ENCODE peak calls at places on chromosomes 6 and 20, in ten cellular contexts. One of them, this sample, is unnamed.

GRCh38 chr6:79215233-79215824 is 19.2 kb downstream of the HMGN3 start:
- DNase-seq in breast epithelium: no peak
- DNase-seq in ovary: no peak
- DNase-seq in AG10803: no peak
- DNase-seq in psoas muscle: no peak
- DNase-seq in endothelial cell of umbilical vein: no peak
- DNase-seq in fibroblast of lung: peak
- DNase-seq in AG04450: no peak
- DNase-seq in fibroblast of pulmonary artery: peak
- DNase-seq in HAP-1: no peak
- DNase-seq in this sample: peak

GRCh38 chr6:157967486-157967885 is 14.2 kb upstream of the SYNJ2 start:
- DNase-seq in breast epithelium: no peak
- DNase-seq in ovary: no peak
- DNase-seq in AG10803: no peak
- DNase-seq in psoas muscle: no peak
- DNase-seq in endothelial cell of umbilical vein: no peak
- DNase-seq in fibroblast of lung: no peak
- DNase-seq in AG04450: no peak
- DNase-seq in fibroblast of pulmonary artery: no peak
- DNase-seq in HAP-1: no peak
- DNase-seq in this sample: no peak

GRCh38 chr6:33416386-33417126 is 1.4 kb downstream of the CUTA start:
- DNase-seq in breast epithelium: no peak
- DNase-seq in ovary: no peak
- DNase-seq in AG10803: no peak
- DNase-seq in psoas muscle: no peak
- DNase-seq in endothelial cell of umbilical vein: no peak
- DNase-seq in fibroblast of lung: no peak
- DNase-seq in AG04450: no peak
- DNase-seq in fibroblast of pulmonary artery: no peak
- DNase-seq in HAP-1: no peak
- DNase-seq in this sample: no peak

GRCh38 chr6:140101367-140101766 is 726.9 kb upstream of the CITED2 start:
- DNase-seq in breast epithelium: no peak
- DNase-seq in ovary: no peak
- DNase-seq in AG10803: peak
- DNase-seq in psoas muscle: no peak
- DNase-seq in endothelial cell of umbilical vein: no peak
- DNase-seq in fibroblast of lung: peak
- DNase-seq in AG04450: no peak
- DNase-seq in fibroblast of pulmonary artery: no peak
- DNase-seq in HAP-1: no peak
- DNase-seq in this sample: peak

GRCh38 chr6:104789770-104790190 is 69.9 kb downstream of the HACE1 start:
- DNase-seq in breast epithelium: no peak
- DNase-seq in ovary: no peak
- DNase-seq in AG10803: peak
- DNase-seq in psoas muscle: no peak
- DNase-seq in endothelial cell of umbilical vein: peak
- DNase-seq in fibroblast of lung: peak
- DNase-seq in AG04450: peak
- DNase-seq in fibroblast of pulmonary artery: peak
- DNase-seq in HAP-1: no peak
- DNase-seq in this sample: peak

GRCh38 chr6:167077241-167077932 is 45.5 kb upstream of the CCR6 start:
- DNase-seq in breast epithelium: no peak
- DNase-seq in ovary: no peak
- DNase-seq in AG10803: no peak
- DNase-seq in psoas muscle: no peak
- DNase-seq in endothelial cell of umbilical vein: no peak
- DNase-seq in fibroblast of lung: no peak
- DNase-seq in AG04450: no peak
- DNase-seq in fibroblast of pulmonary artery: no peak
- DNase-seq in HAP-1: no peak
- DNase-seq in this sample: no peak

GRCh38 chr6:2085657-2086056 is 159.7 kb downstream of the GMDS start:
- DNase-seq in breast epithelium: no peak
- DNase-seq in ovary: no peak
- DNase-seq in AG10803: no peak
- DNase-seq in psoas muscle: no peak
- DNase-seq in endothelial cell of umbilical vein: no peak
- DNase-seq in fibroblast of lung: no peak
- DNase-seq in AG04450: no peak
- DNase-seq in fibroblast of pulmonary artery: no peak
- DNase-seq in HAP-1: no peak
- DNase-seq in this sample: no peak

GRCh38 chr20:12067686-12068085 is 150.0 kb downstream of the BTBD3 start:
- DNase-seq in breast epithelium: no peak
- DNase-seq in ovary: no peak
- DNase-seq in AG10803: no peak
- DNase-seq in psoas muscle: no peak
- DNase-seq in endothelial cell of umbilical vein: no peak
- DNase-seq in fibroblast of lung: no peak
- DNase-seq in AG04450: no peak
- DNase-seq in fibroblast of pulmonary artery: no peak
- DNase-seq in HAP-1: no peak
- DNase-seq in this sample: no peak

GRCh38 chr6:149335924-149336323 is 18.4 kb downstream of the TAB2 start:
- DNase-seq in breast epithelium: no peak
- DNase-seq in ovary: no peak
- DNase-seq in AG10803: peak
- DNase-seq in psoas muscle: peak
- DNase-seq in endothelial cell of umbilical vein: peak
- DNase-seq in fibroblast of lung: peak
- DNase-seq in AG04450: no peak
- DNase-seq in fibroblast of pulmonary artery: peak
- DNase-seq in HAP-1: no peak
- DNase-seq in this sample: peak

GRCh38 chr20:61519488-61519887 is 267.4 kb downstream of the CDH4 start:
- DNase-seq in breast epithelium: no peak
- DNase-seq in ovary: no peak
- DNase-seq in AG10803: no peak
- DNase-seq in psoas muscle: no peak
- DNase-seq in endothelial cell of umbilical vein: no peak
- DNase-seq in fibroblast of lung: no peak
- DNase-seq in AG04450: no peak
- DNase-seq in fibroblast of pulmonary artery: no peak
- DNase-seq in HAP-1: no peak
- DNase-seq in this sample: no peak

GRCh38 chr6:128527375-128527774 is 7.0 kb upstream of the PTPRK start:
- DNase-seq in breast epithelium: no peak
- DNase-seq in ovary: no peak
- DNase-seq in AG10803: no peak
- DNase-seq in psoas muscle: no peak
- DNase-seq in endothelial cell of umbilical vein: no peak
- DNase-seq in fibroblast of lung: no peak
- DNase-seq in AG04450: no peak
- DNase-seq in fibroblast of pulmonary artery: no peak
- DNase-seq in HAP-1: no peak
- DNase-seq in this sample: no peak

GRCh38 chr6:46985943-46986342 is 56.2 kb downstream of the ADGRF1 start:
- DNase-seq in breast epithelium: no peak
- DNase-seq in ovary: no peak
- DNase-seq in AG10803: no peak
- DNase-seq in psoas muscle: no peak
- DNase-seq in endothelial cell of umbilical vein: peak
- DNase-seq in fibroblast of lung: peak
- DNase-seq in AG04450: no peak
- DNase-seq in fibroblast of pulmonary artery: peak
- DNase-seq in HAP-1: no peak
- DNase-seq in this sample: peak

GRCh38 chr6:125255201-125255600 is 46.6 kb downstream of the HDDC2 start:
- DNase-seq in breast epithelium: no peak
- DNase-seq in ovary: no peak
- DNase-seq in AG10803: no peak
- DNase-seq in psoas muscle: no peak
- DNase-seq in endothelial cell of umbilical vein: no peak
- DNase-seq in fibroblast of lung: no peak
- DNase-seq in AG04450: no peak
- DNase-seq in fibroblast of pulmonary artery: no peak
- DNase-seq in HAP-1: no peak
- DNase-seq in this sample: no peak

GRCh38 chr6:125254321-125254720 is 47.4 kb downstream of the HDDC2 start:
- DNase-seq in breast epithelium: no peak
- DNase-seq in ovary: no peak
- DNase-seq in AG10803: no peak
- DNase-seq in psoas muscle: no peak
- DNase-seq in endothelial cell of umbilical vein: no peak
- DNase-seq in fibroblast of lung: no peak
- DNase-seq in AG04450: no peak
- DNase-seq in fibroblast of pulmonary artery: no peak
- DNase-seq in HAP-1: no peak
- DNase-seq in this sample: no peak

GRCh38 chr6:125258651-125259353 is 43.0 kb downstream of the HDDC2 start:
- DNase-seq in breast epithelium: no peak
- DNase-seq in ovary: no peak
- DNase-seq in AG10803: no peak
- DNase-seq in psoas muscle: no peak
- DNase-seq in endothelial cell of umbilical vein: no peak
- DNase-seq in fibroblast of lung: peak
- DNase-seq in AG04450: no peak
- DNase-seq in fibroblast of pulmonary artery: no peak
- DNase-seq in HAP-1: no peak
- DNase-seq in this sample: no peak

GRCh38 chr6:125259354-125259736 is 42.4 kb downstream of the HDDC2 start:
- DNase-seq in breast epithelium: no peak
- DNase-seq in ovary: no peak
- DNase-seq in AG10803: no peak
- DNase-seq in psoas muscle: no peak
- DNase-seq in endothelial cell of umbilical vein: no peak
- DNase-seq in fibroblast of lung: peak
- DNase-seq in AG04450: no peak
- DNase-seq in fibroblast of pulmonary artery: no peak
- DNase-seq in HAP-1: no peak
- DNase-seq in this sample: no peak

DNA sequence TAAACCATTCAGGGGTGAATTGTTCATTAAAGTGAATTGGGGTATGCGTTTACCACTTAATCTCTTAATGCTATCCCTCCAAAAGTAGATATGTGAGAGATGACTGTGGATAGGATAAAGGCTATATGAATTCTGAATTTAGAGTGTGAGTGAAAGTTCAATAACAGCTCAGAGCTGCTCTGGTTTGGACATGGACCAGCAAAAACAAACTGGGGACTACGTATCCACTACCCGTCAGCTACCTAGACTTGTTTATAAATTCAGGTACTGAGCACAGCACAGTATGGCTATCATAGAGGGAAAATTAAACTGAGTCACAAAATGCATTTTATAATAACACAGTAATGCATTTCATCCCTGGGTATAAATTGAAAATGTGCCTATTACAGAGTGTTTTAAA is 44.4 kb downstream of the HDDC2 start:
- DNase-seq in breast epithelium: no peak
- DNase-seq in ovary: no peak
- DNase-seq in AG10803: no peak
- DNase-seq in psoas muscle: no peak
- DNase-seq in endothelial cell of umbilical vein: no peak
- DNase-seq in fibroblast of lung: peak
- DNase-seq in AG04450: no peak
- DNase-seq in fibroblast of pulmonary artery: no peak
- DNase-seq in HAP-1: no peak
- DNase-seq in this sample: no peak
- H3K4me3 ChIP-seq in breast epithelium: no peak
- H3K4me3 ChIP-seq in ovary: no peak
- H3K4me3 ChIP-seq in AG10803: no peak
- H3K4me3 ChIP-seq in psoas muscle: no peak
- H3K4me3 ChIP-seq in endothelial cell of umbilical vein: no peak
- H3K4me3 ChIP-seq in fibroblast of lung: no peak
- H3K4me3 ChIP-seq in AG04450: no peak
- H3K4me3 ChIP-seq in fibroblast of pulmonary artery: no peak
- H3K4me3 ChIP-seq in HAP-1: no peak
- H3K4me3 ChIP-seq in this sample: no peak

GRCh38 chr20:36607586-36608387 is 2.2 kb downstream of the RAB5IF start:
- DNase-seq in breast epithelium: no peak
- DNase-seq in ovary: no peak
- DNase-seq in AG10803: no peak
- DNase-seq in psoas muscle: no peak
- DNase-seq in endothelial cell of umbilical vein: no peak
- DNase-seq in fibroblast of lung: no peak
- DNase-seq in AG04450: no peak
- DNase-seq in fibroblast of pulmonary artery: no peak
- DNase-seq in HAP-1: no peak
- DNase-seq in this sample: no peak
- H3K4me3 ChIP-seq in breast epithelium: no peak
- H3K4me3 ChIP-seq in ovary: no peak
- H3K4me3 ChIP-seq in AG10803: peak
- H3K4me3 ChIP-seq in psoas muscle: peak
- H3K4me3 ChIP-seq in endothelial cell of umbilical vein: no peak
- H3K4me3 ChIP-seq in fibroblast of lung: peak
- H3K4me3 ChIP-seq in AG04450: peak
- H3K4me3 ChIP-seq in fibroblast of pulmonary artery: peak
- H3K4me3 ChIP-seq in HAP-1: no peak
- H3K4me3 ChIP-seq in this sample: no peak

DNA sequence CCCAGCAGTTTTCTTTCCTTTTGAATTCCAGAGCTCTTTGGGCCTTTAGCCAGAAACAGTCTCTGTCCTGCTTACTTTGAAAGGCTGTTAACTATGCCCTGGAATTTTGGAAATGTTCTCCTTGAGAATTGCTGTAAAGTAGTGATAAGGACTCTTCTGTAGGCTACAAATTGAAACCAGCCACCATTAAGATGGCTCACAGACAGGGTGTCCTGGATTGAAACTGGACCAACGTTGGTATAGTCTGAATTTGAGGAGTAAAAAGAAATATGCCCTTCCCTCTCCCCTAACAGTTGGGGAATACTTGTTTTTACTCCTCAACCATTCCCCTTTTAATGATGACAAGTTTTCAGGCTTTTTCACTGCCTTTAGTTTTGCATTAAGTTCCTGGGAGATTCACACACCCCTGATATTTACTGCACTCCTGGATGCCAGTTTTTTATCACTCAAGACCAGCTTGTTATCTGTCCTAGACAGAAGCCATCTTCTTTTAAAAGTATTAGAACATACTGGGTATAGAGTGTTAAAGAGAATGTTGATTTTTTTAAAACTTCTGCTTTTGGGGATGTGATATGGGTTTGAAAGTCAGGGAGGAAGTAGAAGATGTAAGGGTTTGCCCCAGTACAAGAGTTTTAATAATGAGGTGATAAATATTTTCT is 21.9 kb downstream of the TOP1 start:
- DNase-seq in breast epithelium: no peak
- DNase-seq in ovary: no peak
- DNase-seq in AG10803: peak
- DNase-seq in psoas muscle: no peak
- DNase-seq in endothelial cell of umbilical vein: no peak
- DNase-seq in fibroblast of lung: peak
- DNase-seq in AG04450: no peak
- DNase-seq in fibroblast of pulmonary artery: peak
- DNase-seq in HAP-1: no peak
- DNase-seq in this sample: no peak
- H3K4me3 ChIP-seq in breast epithelium: no peak
- H3K4me3 ChIP-seq in ovary: no peak
- H3K4me3 ChIP-seq in AG10803: no peak
- H3K4me3 ChIP-seq in psoas muscle: no peak
- H3K4me3 ChIP-seq in endothelial cell of umbilical vein: no peak
- H3K4me3 ChIP-seq in fibroblast of lung: no peak
- H3K4me3 ChIP-seq in AG04450: no peak
- H3K4me3 ChIP-seq in fibroblast of pulmonary artery: no peak
- H3K4me3 ChIP-seq in HAP-1: no peak
- H3K4me3 ChIP-seq in this sample: no peak

GRCh38 chr6:50714487-50715379 is 1.4 kb downstream of the TFAP2D start:
- DNase-seq in breast epithelium: no peak
- DNase-seq in ovary: no peak
- DNase-seq in AG10803: no peak
- DNase-seq in psoas muscle: no peak
- DNase-seq in endothelial cell of umbilical vein: no peak
- DNase-seq in fibroblast of lung: no peak
- DNase-seq in AG04450: no peak
- DNase-seq in fibroblast of pulmonary artery: no peak
- DNase-seq in HAP-1: no peak
- DNase-seq in this sample: no peak
- H3K4me3 ChIP-seq in breast epithelium: no peak
- H3K4me3 ChIP-seq in ovary: no peak
- H3K4me3 ChIP-seq in AG10803: no peak
- H3K4me3 ChIP-seq in psoas muscle: no peak
- H3K4me3 ChIP-seq in endothelial cell of umbilical vein: no peak
- H3K4me3 ChIP-seq in fibroblast of lung: no peak
- H3K4me3 ChIP-seq in AG04450: no peak
- H3K4me3 ChIP-seq in fibroblast of pulmonary artery: no peak
- H3K4me3 ChIP-seq in HAP-1: no peak
- H3K4me3 ChIP-seq in this sample: no peak